ENCODE peak calls at places on chromosomes 16 and 17, in seven cellular contexts. I is GM23248, R is GM23338, M is MM.1S, E is hepatocyte, Z is PC-3, W is HCT116. O is an unnamed sample. For H3K4me1, the result is how much of the 10 kb centered on the place peaks cover.

GRCh38 chr17:22217135-22217534 is 524.8 kb downstream of the KCNJ18 start:
- DNase-seq in E (no peak), M (no peak), Z (no peak), R (peak), W (no peak), I (no peak), O (no peak)

GRCh38 chr17:29616300-29617048 is 6.2 kb downstream of the CORO6 start:
- DNase-seq in E (no peak), R (peak), Z (no peak), M (no peak), W (no peak), I (no peak), O (no peak)

GRCh38 chr16:14289692-14290340 is 218.7 kb downstream of the MRTFB start:
- DNase-seq in Z (peak), I (peak), R (peak), W (peak), E (no peak), M (peak), O (peak)

GRCh38 chr16:56611281-56611833 is 3.0 kb downstream of the MT2A start:
- DNase-seq in W (peak), M (no peak), R (no peak), I (peak), Z (no peak), E (no peak), O (no peak)

GRCh38 chr17:81391268-81391963 is 3.8 kb upstream of the BAHCC1 start:
- DNase-seq in I (no peak), Z (peak), M (no peak), R (no peak), E (no peak), W (no peak), O (no peak)

GRCh38 chr16:50699345-50700159 is 6.1 kb downstream of the NOD2 start:
- DNase-seq in I (peak), M (no peak), R (no peak), Z (peak), E (no peak), W (no peak), O (no peak)

GRCh38 chr16:29790949-29791844 is 646 bp downstream of the KIF22 start:
- DNase-seq in Z (no peak), R (no peak), M (no peak), I (peak), W (no peak), E (peak), O (peak)

GRCh38 chr17:30796016-30796415 is 28.5 kb downstream of the CRLF3 start:
- DNase-seq in M (no peak), I (no peak), Z (no peak), E (no peak), W (no peak), R (no peak), O (no peak)

GRCh38 chr16:85372627-85373372 is 240.3 kb upstream of the GSE1 start:
- DNase-seq in M (no peak), W (no peak), Z (peak), I (peak), R (no peak), E (peak), O (no peak)

GRCh38 chr17:78484300-78485159 is 92.7 kb downstream of the DNAH17 start:
- DNase-seq in M (no peak), R (peak), E (peak), I (peak), W (peak), Z (no peak), O (peak)

GRCh38 chr17:2084129-2084765 is 29.3 kb downstream of the HIC1 start:
- DNase-seq in W (no peak), Z (peak), M (no peak), R (no peak), E (peak), I (peak), O (no peak)

GRCh38 chr17:1639549-1639948 is 6.0 kb downstream of the SCARF1 start:
- DNase-seq in R (no peak), M (no peak), Z (no peak), E (no peak), I (no peak), W (no peak), O (peak)

DNA sequence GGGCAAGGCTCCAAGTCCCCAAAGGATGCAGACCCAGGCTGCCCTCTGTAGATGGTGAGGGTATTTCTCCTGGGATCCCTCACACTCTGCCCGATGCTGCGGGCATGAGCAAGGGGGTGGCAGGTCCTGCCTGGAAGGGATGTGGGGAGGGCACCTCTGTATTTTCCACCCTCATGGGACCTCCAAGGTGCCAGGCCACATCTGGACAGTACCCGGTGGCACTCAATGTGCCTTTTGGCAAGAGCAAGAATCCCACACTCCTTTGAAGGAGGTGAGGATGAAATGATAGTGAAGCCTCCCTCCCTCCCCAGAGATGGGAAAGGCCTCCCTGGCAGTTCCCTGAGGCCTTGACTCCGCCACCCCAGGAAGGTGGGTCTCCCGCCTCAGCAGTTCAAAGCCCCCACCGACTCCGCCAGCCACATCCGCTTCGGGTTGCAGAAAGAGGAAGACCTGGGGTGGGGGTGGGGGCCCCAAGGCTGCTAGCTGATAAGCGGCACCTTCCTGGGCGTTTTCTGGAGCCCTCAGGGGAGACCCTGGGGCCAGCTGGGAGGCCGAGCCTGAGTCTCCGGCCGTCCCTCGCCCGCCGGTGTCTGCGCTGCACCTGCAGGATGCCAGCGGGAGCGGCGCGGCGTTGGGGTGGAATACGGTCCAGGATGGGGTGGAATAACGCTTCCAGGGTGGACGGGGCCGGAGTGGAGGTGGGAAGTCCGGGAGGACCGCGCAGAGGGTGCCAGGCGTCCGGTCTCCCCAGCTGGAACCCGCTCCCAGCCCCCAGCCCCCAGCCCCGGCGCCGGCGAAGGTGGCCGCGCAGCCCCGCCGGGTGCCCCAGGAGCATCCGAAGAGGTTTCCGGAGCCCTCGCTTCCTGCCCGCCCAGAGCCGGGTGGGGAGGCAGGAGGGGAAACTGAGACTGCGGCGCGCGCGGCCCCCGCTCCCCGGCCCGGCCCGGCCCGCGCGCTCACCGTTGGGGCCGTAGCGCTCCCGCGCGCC is 729 bp downstream of the ATP2A3 start:
- DNase-seq in W (no peak), M (peak), R (peak), E (no peak), Z (no peak), I (no peak), O (peak)
- TF ChIP-seq EZH2 in W (no peak), M (no peak), R (no peak), E (no peak), Z (no peak), I (no peak), O (peak)

GRCh38 chr16:73732681-73733080 is 563.9 kb upstream of the PSMD7 start:
- DNase-seq in Z (no peak), M (no peak), R (no peak), I (no peak), W (no peak), E (no peak), O (no peak)

GRCh38 chr16:73735018-73735417 is 561.6 kb upstream of the PSMD7 start:
- DNase-seq in W (no peak), R (no peak), Z (peak), M (no peak), I (peak), E (peak), O (no peak)

GRCh38 chr16:73735954-73736353 is 560.7 kb upstream of the PSMD7 start:
- DNase-seq in E (no peak), M (no peak), R (no peak), W (no peak), I (no peak), Z (no peak), O (no peak)

GRCh38 chr16:73739049-73739769 is 557.4 kb upstream of the PSMD7 start:
- DNase-seq in E (no peak), Z (no peak), W (no peak), M (no peak), R (no peak), I (no peak), O (no peak)

DNA sequence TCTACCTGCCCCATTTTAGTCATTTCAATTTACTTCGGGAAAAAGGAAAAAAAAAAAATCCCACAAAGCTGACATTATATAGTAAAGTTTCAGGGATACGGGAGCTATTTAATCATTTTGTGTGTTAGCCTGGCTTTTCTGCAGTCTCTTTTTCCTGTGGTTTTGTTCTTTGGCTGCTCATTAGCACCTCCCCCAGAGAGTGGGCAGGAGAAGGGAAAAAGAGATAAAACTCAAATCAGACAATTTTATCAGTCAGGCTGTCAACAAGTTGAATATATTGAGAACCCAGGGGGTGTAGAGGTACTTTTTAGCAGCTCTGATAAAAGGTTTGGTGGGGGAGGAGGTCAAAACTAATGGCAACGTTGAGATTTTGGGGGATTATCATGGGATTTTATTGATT is 559.0 kb upstream of the PSMD7 start:
- DNase-seq in E (no peak), R (no peak), I (no peak), W (no peak), M (no peak), Z (no peak), O (no peak)
- TF ChIP-seq EZH2phosphoT487 in E (no peak), R (no peak), I (no peak), W (no peak), M (no peak), Z (no peak), O (no peak)

DNA sequence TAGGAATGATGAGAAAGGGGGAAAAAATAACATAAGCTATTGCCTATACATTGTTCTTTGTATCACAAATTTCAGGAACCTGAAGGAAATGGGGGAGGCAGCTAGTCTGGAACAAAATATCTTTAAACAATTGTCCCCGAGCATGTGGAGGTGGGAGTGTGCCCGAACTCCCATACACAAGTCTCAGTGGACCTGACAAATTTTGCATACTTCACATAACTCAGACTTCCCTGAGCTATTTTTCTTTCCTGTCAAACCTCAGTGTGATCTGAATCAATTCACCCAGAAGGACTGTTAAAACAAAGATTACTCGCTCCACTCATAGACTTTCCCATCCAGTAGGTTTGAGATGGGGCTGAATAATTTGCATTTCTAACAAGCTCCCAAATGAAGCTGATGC is 1.6 kb upstream of the XPO6 start:
- DNase-seq in W (no peak), E (no peak), M (no peak), R (no peak), I (no peak), Z (no peak), O (no peak)
- H3K4me1 ChIP-seq in W (under half), E (under half), M (under half), R (under half), I (under half), Z (under half), O (under half)

DNA sequence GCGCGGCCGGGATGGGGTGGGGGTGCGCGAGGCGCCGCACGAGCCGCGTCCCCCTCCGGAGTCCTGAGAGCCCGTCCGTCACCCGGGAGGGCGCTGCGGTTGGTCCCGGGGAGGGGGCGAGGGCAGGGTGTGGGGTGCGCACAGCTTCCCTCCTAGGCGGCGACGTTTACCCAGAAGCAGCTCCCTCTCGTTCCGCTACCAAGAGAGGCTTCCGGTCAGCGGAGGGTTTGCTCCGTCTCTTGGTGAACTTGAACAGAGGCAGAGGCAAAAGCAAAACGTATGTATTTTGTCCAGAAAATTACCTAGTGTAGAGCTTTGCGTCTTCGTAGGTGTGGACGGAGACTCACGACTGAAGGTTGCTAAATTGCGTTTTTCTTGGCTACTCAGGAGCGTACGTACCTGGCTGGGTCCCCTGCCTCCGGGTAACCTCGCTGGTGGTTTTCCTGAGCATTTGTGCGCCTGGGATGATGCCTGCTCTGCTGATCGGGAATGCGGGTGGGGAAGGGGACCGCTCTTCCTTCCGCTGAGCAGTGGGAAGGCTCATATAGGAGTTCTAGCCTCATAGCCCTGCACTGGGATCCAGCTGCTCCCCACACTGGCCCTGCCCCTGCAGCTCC is 824 bp downstream of the WSCD1 start:
- DNase-seq in I (no peak), M (peak), W (no peak), R (peak), E (peak), Z (peak), O (peak)
- TF ChIP-seq EZH2 in I (no peak), M (no peak), W (no peak), R (no peak), E (no peak), Z (no peak), O (no peak)

GRCh38 chr17:14301279-14301760 is 439 bp downstream of the HS3ST3B1 start:
- DNase-seq in I (peak), E (peak), Z (no peak), R (peak), M (no peak), W (no peak), O (peak)
- TF ChIP-seq EZH2phosphoT487 in I (no peak), E (no peak), Z (no peak), R (no peak), M (no peak), W (no peak), O (peak)

GRCh38 chr17:38890410-38890746 is 20.5 kb downstream of the LASP1 start:
- DNase-seq in W (no peak), Z (no peak), E (no peak), R (no peak), M (no peak), I (no peak), O (no peak)
- H3K4me1 ChIP-seq in W (under half), Z (under half), E (under half), R (under half), M (under half), I (under half), O (under half)

GRCh38 chr17:72383053-72383847 is 262.4 kb downstream of the SOX9 start:
- DNase-seq in M (no peak), Z (no peak), E (no peak), W (no peak), R (peak), I (no peak), O (peak)

GRCh38 chr17:72381597-72382397 is 261.0 kb downstream of the SOX9 start:
- DNase-seq in R (peak), E (no peak), W (peak), M (peak), I (no peak), Z (peak), O (peak)

GRCh38 chr17:72378414-72379395 is 257.9 kb downstream of the SOX9 start:
- DNase-seq in Z (no peak), M (no peak), E (no peak), R (no peak), I (no peak), W (no peak), O (peak)

GRCh38 chr17:72380737-72381136 is 259.9 kb downstream of the SOX9 start:
- DNase-seq in M (peak), I (no peak), W (no peak), E (no peak), Z (no peak), R (no peak), O (no peak)

GRCh38 chr17:72380120-72380519 is 259.3 kb downstream of the SOX9 start:
- DNase-seq in R (no peak), E (no peak), Z (no peak), W (no peak), I (no peak), M (no peak), O (no peak)
- TF ChIP-seq EZH2 in R (no peak), E (no peak), Z (no peak), W (no peak), I (no peak), M (no peak), O (no peak)

GRCh38 chr17:20063665-20064648 is 54.8 kb downstream of the SPECC1 start:
- DNase-seq in M (peak), W (peak), I (peak), R (peak), Z (peak), E (peak), O (no peak)
- TF ChIP-seq EZH2phosphoT487 in M (no peak), W (no peak), I (no peak), R (no peak), Z (no peak), E (no peak), O (no peak)

O was measured in neural progenitor cell.